ENCODE peak calls at places on chromosomes 7 and 10, in ten cellular contexts. B is body of pancreas; R is mucosa of descending colon; F is aorta; V is CD8-positive, alpha-beta memory T cell; D is transverse colon; E is IMR-90; M is fibroblast of lung; N is A549; T is heart left ventricle. O is an unnamed sample. For H3K4me1, the result is how much of the 10 kb centered on the place peaks cover.

GRCh38 chr10:124589491-124590006 is 127.9 kb downstream of the LHPP start:
- DNase-seq in B (peak), R (no peak), F (peak), V (no peak), D (no peak), E (no peak), M (peak), N (no peak), T (no peak), O (no peak)

GRCh38 chr10:73899401-73899780 is 11.5 kb upstream of the PLAU start:
- DNase-seq in B (peak), R (no peak), F (no peak), V (no peak), D (no peak), E (peak), M (peak), N (no peak), T (no peak), O (no peak)

GRCh38 chr7:157440346-157441022 is 103.7 kb downstream of the DNAJB6 start:
- DNase-seq in B (no peak), R (no peak), F (peak), V (no peak), D (no peak), E (no peak), M (no peak), N (no peak), T (peak), O (no peak)

GRCh38 chr7:81007053-81007452 is 88.2 kb upstream of the SEMA3C start:
- DNase-seq in B (no peak), R (no peak), F (no peak), V (no peak), D (no peak), E (no peak), M (peak), N (no peak), T (no peak), O (no peak)

GRCh38 chr7:98240961-98241673 is 10.9 kb downstream of the TECPR1 start:
- DNase-seq in B (peak), R (peak), F (peak), V (peak), D (peak), E (peak), M (peak), N (peak), T (no peak), O (no peak)

GRCh38 chr7:6636741-6637543 is at the start of gene ZNF316:
- DNase-seq in B (peak), R (peak), F (peak), V (peak), D (peak), E (peak), M (peak), N (peak), T (peak), O (peak)

GRCh38 chr7:80273327-80273726 is 138.7 kb downstream of the GNAI1 start:
- DNase-seq in B (no peak), R (no peak), F (no peak), V (no peak), D (no peak), E (peak), M (peak), N (no peak), T (no peak), O (no peak)

GRCh38 chr10:124037784-124038183 is 55.6 kb downstream of the CHST15 start:
- DNase-seq in B (no peak), R (no peak), F (no peak), V (no peak), D (no peak), E (no peak), M (no peak), N (no peak), T (no peak), O (no peak)

GRCh38 chr7:76224695-76225094 is 23.0 kb downstream of the SRRM3 start:
- DNase-seq in B (no peak), R (no peak), F (no peak), V (no peak), D (no peak), E (no peak), M (no peak), N (no peak), T (no peak), O (no peak)

GRCh38 chr10:90458571-90458970 is 399.3 kb downstream of the HTR7 start:
- DNase-seq in B (no peak), R (no peak), F (no peak), V (no peak), D (no peak), E (no peak), M (no peak), N (no peak), T (no peak), O (no peak)
- H3K4me3 ChIP-seq in B (no peak), R (no peak), F (no peak), V (no peak), D (no peak), E (no peak), M (no peak), N (no peak), T (no peak), O (no peak)

DNA sequence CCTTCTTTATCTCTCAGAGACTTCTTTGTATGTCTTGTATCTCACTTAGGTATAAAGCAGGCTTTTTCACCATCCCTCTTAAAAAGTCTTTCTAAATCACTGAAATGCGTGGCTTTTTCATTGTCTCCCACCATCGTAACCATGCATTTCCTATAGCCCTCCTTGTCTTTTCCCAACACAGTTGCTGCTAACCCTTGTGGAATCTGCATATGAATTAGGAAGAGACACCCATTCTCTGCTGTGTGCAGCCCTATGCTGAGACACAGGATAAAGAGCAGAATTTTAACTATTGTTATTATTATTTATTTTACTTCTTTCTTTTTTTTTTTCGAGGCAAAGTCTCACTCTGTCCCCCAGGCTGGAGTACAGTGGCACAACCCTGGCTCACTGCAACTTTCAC is 804.3 kb upstream of the COBL start:
- DNase-seq in B (no peak), R (no peak), F (no peak), V (no peak), D (no peak), E (no peak), M (no peak), N (no peak), T (no peak), O (peak)
- H3K4me1 ChIP-seq in B (under half), R (under half), F (under half), V (under half), D (under half), E (under half), M (under half), N (under half), T (under half), O (under half)

GRCh38 chr10:132517951-132518521 is 19.6 kb upstream of the INPP5A start:
- DNase-seq in B (peak), R (no peak), F (no peak), V (no peak), D (peak), E (no peak), M (no peak), N (no peak), T (peak), O (peak)
- H3K4me3 ChIP-seq in B (no peak), R (no peak), F (no peak), V (no peak), D (no peak), E (no peak), M (no peak), N (peak), T (peak), O (no peak)

GRCh38 chr7:154965014-154965413 is 37.9 kb downstream of the PAXIP1 start:
- DNase-seq in B (no peak), R (no peak), F (no peak), V (no peak), D (no peak), E (no peak), M (peak), N (no peak), T (no peak), O (no peak)
- H3K4me1 ChIP-seq in B (under half), R (under half), F (under half), V (under half), D (under half), E (under half), M (under half), N (under half), T (under half), O (under half)

O was measured in HAP-1.